ENCODE peak calls at places on chromosomes 11 and 22, in eight cellular contexts. Y is activated B cell treated with CpG ODN at 0.5 μM for 24 hours, N is lower lobe of right lung, A is SK-MEL-5, J is left ventricle myocardium superior, I is dorsolateral prefrontal cortex, U is T47D, L is GM10248. R is an unnamed sample.
A peak's percentile ranks its signal among the peaks of the same experiment; 100 is the strongest.

GRCh38 chr11:44065851-44066731 is at the start of gene ACCS:
- DNase-seq in Y (peak; percentile 86), N (peak; percentile 98), A (peak; percentile 90), J (peak; percentile 99), I (peak; percentile 92), U (peak; percentile 93), L (peak; percentile 87), R (peak; percentile 99)

GRCh38 chr11:46338988-46339666 is 8.1 kb upstream of the DGKZ start:
- DNase-seq in Y (no peak), N (no peak), A (peak; percentile 56), J (peak; percentile 81), I (no peak), U (no peak), L (no peak), R (no peak)

GRCh38 chr22:21815958-21816357 is 51.5 kb downstream of the MAPK1 start:
- DNase-seq in Y (no peak), N (no peak), A (no peak), J (no peak), I (no peak), U (no peak), L (no peak), R (no peak)

GRCh38 chr11:82960000-82960778 is 58.7 kb downstream of the DDIAS start:
- DNase-seq in Y (no peak), N (no peak), A (no peak), J (no peak), I (no peak), U (no peak), L (peak; percentile 29), R (no peak)

GRCh38 chr11:61769169-61769920 is 16.9 kb downstream of the MYRF start:
- DNase-seq in Y (no peak), N (peak; percentile 67), A (no peak), J (no peak), I (no peak), U (no peak), L (no peak), R (no peak)

GRCh38 chr11:36364551-36364950 is 68.5 kb downstream of the PRR5L start:
- DNase-seq in Y (no peak), N (no peak), A (no peak), J (no peak), I (no peak), U (no peak), L (no peak), R (no peak)

GRCh38 chr11:7034019-7034418 is 13.7 kb downstream of the NLRP14 start:
- DNase-seq in Y (no peak), N (no peak), A (no peak), J (no peak), I (no peak), U (no peak), L (no peak), R (no peak)

GRCh38 chr11:77244277-77245014 is 57.0 kb downstream of the GDPD4 start:
- DNase-seq in Y (no peak), N (no peak), A (peak; percentile 12), J (no peak), I (no peak), U (no peak), L (no peak), R (no peak)

GRCh38 chr11:76456571-76456970 is 11.8 kb downstream of the EMSY start:
- DNase-seq in Y (no peak), N (no peak), A (no peak), J (no peak), I (no peak), U (no peak), L (no peak), R (no peak)

GRCh38 chr11:65491614-65492386 is 7.0 kb upstream of the MALAT1 start:
- DNase-seq in Y (no peak), N (peak; percentile 88), A (peak; percentile 74), J (peak; percentile 85), I (peak; percentile 70), U (no peak), L (peak; percentile 15), R (peak; percentile 94)

GRCh38 chr11:94049351-94049750 is 28.2 kb downstream of the HEPHL1 start:
- DNase-seq in Y (no peak), N (no peak), A (no peak), J (no peak), I (no peak), U (no peak), L (no peak), R (no peak)

GRCh38 chr11:32003335-32003734 is 87.5 kb upstream of the RCN1 start:
- DNase-seq in Y (no peak), N (no peak), A (no peak), J (no peak), I (no peak), U (no peak), L (no peak), R (no peak)

GRCh38 chr22:30386960-30387848 is at the start of gene RNF215:
- DNase-seq in Y (peak; percentile 94), N (peak; percentile 84), A (peak; percentile 80), J (peak; percentile 91), I (peak; percentile 92), U (peak; percentile 82), L (peak; percentile 96), R (peak; percentile 94)

GRCh38 chr22:39349967-39350802 is at the start of gene SYNGR1:
- DNase-seq in Y (peak; percentile 43), N (peak; percentile 51), A (no peak), J (peak; percentile 52), I (peak; percentile 63), U (no peak), L (no peak), R (no peak)

GRCh38 chr22:44051961-44052360 is 27.9 kb downstream of the PARVB start:
- DNase-seq in Y (no peak), N (no peak), A (no peak), J (no peak), I (no peak), U (no peak), L (no peak), R (no peak)

R was measured in aorta.